ENCODE peak calls at places on chromosomes 4 and X, in nine cellular contexts. I is AG08395; C is DND-41; J is lung; X is HT1080; Y is Panc1; U is AG09309; V is stimulated activated naive CD4-positive, alpha-beta T cell; P is cerebellum. H is an unnamed sample.
A peak's percentile ranks its signal among the peaks of the same experiment; 100 is the strongest.

GRCh38 chrX:107721318-107721717 is 54.3 kb downstream of the TSC22D3 start:
- DNase-seq in J (no peak), V (no peak), U (no peak), Y (no peak), C (no peak), I (no peak), P (no peak), X (no peak), H (no peak)

GRCh38 chr4:93771640-93772411 is 56.7 kb upstream of the ATOH1 start:
- DNase-seq in Y (no peak), V (no peak), I (no peak), X (no peak), C (no peak), J (no peak), U (no peak), P (no peak), H (peak; percentile 1)

GRCh38 chr4:161061046-161061445 is 1102.8 kb downstream of the FSTL5 start:
- DNase-seq in I (no peak), J (no peak), U (no peak), P (no peak), X (no peak), C (no peak), V (no peak), Y (no peak), H (no peak)

GRCh38 chrX:40058719-40059118 is 39.0 kb downstream of the BCOR start:
- DNase-seq in V (no peak), C (no peak), Y (no peak), X (no peak), J (no peak), I (no peak), U (no peak), P (no peak), H (no peak)

GRCh38 chr4:101853691-101854090 is 63.2 kb downstream of the BANK1 start:
- DNase-seq in J (no peak), C (no peak), P (no peak), V (no peak), U (no peak), I (peak; percentile 25), X (no peak), Y (no peak), H (no peak)

GRCh38 chrX:115591856-115592842 is 31.2 kb downstream of the PLS3 start:
- DNase-seq in I (no peak), P (no peak), X (peak; percentile 37), U (no peak), Y (no peak), J (no peak), C (no peak), V (no peak), H (no peak)

GRCh38 chr4:183326853-183327252 is 4.6 kb upstream of the CLDN24 start:
- DNase-seq in C (no peak), X (peak; percentile 68), U (no peak), J (no peak), Y (no peak), P (no peak), V (no peak), I (no peak), H (peak; percentile 21)

GRCh38 chrX:9291666-9292065 is 173.2 kb upstream of the TBL1X start:
- DNase-seq in C (no peak), J (no peak), Y (no peak), U (no peak), V (no peak), P (no peak), X (no peak), I (no peak), H (no peak)

GRCh38 chrX:51837926-51838325 is 55.5 kb upstream of the MAGED1 start:
- DNase-seq in U (peak; percentile 2), I (no peak), V (no peak), J (no peak), P (no peak), C (no peak), Y (no peak), X (no peak), H (no peak)

GRCh38 chr4:154349829-154350228 is 141.8 kb downstream of the DCHS2 start:
- DNase-seq in J (no peak), X (peak; percentile 18), P (no peak), U (no peak), C (no peak), Y (no peak), V (no peak), I (peak; percentile 23), H (peak; percentile 12)

H was measured in RPMI7951.